ENCODE peak calls at places on chromosomes 16 and 17, in five cellular contexts. R, H, K, B and X are unnamed samples. For H3K36me3, the result is how much of the 10 kb centered on the place peaks cover.

GRCh38 chr16:17887963-17888362 is 417.2 kb upstream of the XYLT1 start:
- DNase-seq in R (no peak), H (no peak), K (no peak), B (no peak), X (no peak)

GRCh38 chr16:88533945-88534641 is 36.1 kb upstream of the ZC3H18 start:
- DNase-seq in R (peak), H (peak), K (peak), B (peak), X (no peak)

GRCh38 chr17:7440113-7440822 is 956 bp downstream of the FGF11 start:
- DNase-seq in R (peak), H (peak), K (no peak), B (peak), X (peak)

GRCh38 chr17:12522743-12523181 is 142.9 kb upstream of the MYOCD start:
- DNase-seq in R (peak), H (no peak), K (no peak), B (no peak), X (peak)

GRCh38 chr16:8885674-8886592 is 3.8 kb downstream of the LITAFD start:
- DNase-seq in R (peak), H (peak), K (no peak), B (peak), X (no peak)

GRCh38 chr17:62093188-62094155 is 28.4 kb upstream of the MED13 start:
- DNase-seq in R (peak), H (no peak), K (no peak), B (no peak), X (peak)

GRCh38 chr17:56319531-56319930 is 166.3 kb downstream of the ANKFN1 start:
- DNase-seq in R (peak), H (no peak), K (no peak), B (no peak), X (no peak)

GRCh38 chr17:15348030-15348429 is 6.6 kb upstream of the TEKT3 start:
- DNase-seq in R (peak), H (no peak), K (no peak), B (no peak), X (no peak)

GRCh38 chr16:56961851-56962281 is at the start of gene CETP:
- DNase-seq in R (no peak), H (no peak), K (no peak), B (no peak), X (no peak)

GRCh38 chr17:46270032-46270431 is 24.9 kb upstream of the LRRC37A start:
- DNase-seq in R (no peak), H (no peak), K (no peak), B (no peak), X (no peak)

GRCh38 chr17:29565643-29566472 is 979 bp downstream of the ABHD15 start:
- DNase-seq in R (no peak), H (peak), K (peak), B (peak), X (peak)

GRCh38 chr16:88066680-88067529 is 115.7 kb downstream of the BANP start:
- DNase-seq in R (no peak), H (peak), K (no peak), B (no peak), X (peak)

DNA sequence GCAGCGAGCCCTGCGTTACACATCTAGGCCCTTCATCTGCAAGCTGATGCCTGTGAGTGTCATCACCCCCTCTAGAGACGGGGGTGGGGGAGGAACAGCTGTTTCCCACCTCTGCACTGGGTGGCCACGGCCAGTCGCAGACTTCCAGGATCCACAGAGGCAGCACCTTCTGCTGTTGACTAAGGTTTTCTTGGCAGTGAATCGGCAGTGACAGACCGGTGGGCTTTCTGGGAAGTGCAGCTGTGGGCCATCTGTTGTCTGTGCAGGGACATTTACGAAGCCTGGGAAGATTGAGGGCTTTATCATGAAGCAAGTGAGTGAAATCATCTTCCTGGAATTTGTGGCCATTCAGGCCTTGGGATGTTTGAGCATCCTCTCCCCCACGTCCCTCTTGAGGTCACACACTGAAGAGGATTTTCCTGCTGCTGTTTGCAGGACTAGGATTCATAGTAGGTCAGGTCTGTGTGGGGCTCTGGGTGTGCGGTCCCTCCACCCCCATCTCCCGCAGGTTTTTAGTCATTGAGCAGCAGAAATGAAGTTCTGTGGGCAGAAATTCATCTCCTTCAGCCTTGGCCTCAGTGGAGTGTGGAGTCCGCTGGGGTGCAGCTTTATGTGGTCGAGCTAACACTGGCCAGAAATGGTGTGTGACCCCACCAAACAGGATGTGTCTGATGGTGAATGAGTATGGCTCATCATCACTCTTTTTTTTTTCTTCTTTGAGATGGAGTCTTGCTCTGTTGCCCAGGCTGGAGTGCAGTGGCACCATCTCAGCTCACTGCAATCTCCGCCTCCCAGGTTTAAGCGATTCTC is 12.0 kb downstream of the PGS1 start:
- DNase-seq in R (peak), H (no peak), K (no peak), B (peak), X (no peak)
- H3K4me3 ChIP-seq in R (peak), H (no peak), K (no peak), B (no peak), X (no peak)

GRCh38 chr17:48261297-48261880 is 153.8 kb downstream of the SNX11 start:
- DNase-seq in R (peak), H (no peak), K (no peak), B (no peak), X (no peak)

GRCh38 chr17:48262982-48263586 is 155.5 kb downstream of the SNX11 start:
- DNase-seq in R (peak), H (no peak), K (no peak), B (no peak), X (no peak)

GRCh38 chr17:48258317-48258716 is 150.8 kb downstream of the SNX11 start:
- DNase-seq in R (no peak), H (no peak), K (no peak), B (no peak), X (no peak)

GRCh38 chr17:48254896-48255295 is 147.3 kb downstream of the SNX11 start:
- DNase-seq in R (no peak), H (no peak), K (no peak), B (no peak), X (no peak)

GRCh38 chr17:48259710-48260291 is 152.2 kb downstream of the SNX11 start:
- DNase-seq in R (peak), H (no peak), K (no peak), B (no peak), X (no peak)
- TF ChIP-seq CTCF in R (peak), H (peak), K (peak), B (peak), X (peak)

DNA sequence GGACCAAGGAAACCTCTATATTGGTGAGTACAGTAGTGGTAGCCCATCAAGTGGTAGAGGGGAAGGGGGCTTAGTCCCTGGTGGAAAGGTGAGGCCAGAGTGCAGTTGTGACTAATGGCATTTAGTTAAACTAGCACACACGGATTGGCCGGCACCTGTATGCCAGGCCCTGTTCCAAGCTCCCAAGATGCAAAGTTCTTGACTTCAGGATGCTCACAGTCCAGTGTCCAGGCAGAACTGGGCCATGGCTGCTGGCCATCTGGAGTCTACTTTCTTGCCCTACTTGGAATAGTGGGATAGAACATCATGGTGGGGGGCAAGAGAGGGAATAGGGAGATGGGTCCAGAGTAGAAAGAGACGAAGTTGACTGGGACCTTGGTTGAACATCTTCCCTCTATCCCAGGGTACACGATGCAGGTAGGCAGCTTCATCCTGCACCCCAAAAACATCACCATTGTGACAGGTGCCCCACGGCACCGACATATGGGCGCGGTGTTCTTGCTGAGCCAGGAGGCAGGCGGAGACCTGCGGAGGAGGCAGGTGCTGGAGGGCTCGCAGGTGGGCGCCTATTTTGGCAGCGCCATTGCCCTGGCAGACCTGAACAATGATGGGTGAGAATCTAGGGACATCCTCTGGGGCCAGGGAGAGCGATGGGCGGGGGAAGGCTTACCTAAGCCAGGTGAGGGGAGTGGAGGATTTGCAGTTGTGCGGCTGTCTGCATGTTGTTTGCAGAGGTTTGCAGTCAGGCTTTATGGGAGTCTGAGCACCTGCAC is 15.2 kb downstream of the ITGA3 start:
- DNase-seq in R (no peak), H (no peak), K (no peak), B (no peak), X (no peak)
- H3K36me3 ChIP-seq in R (under half), H (half or more), K (under half), B (under half), X (half or more)

GRCh38 chr16:67393111-67393789 is at the start of gene TPPP3:
- DNase-seq in R (peak), H (peak), K (no peak), B (peak), X (no peak)
- H3K4me3 ChIP-seq in R (peak), H (peak), K (peak), B (peak), X (peak)

GRCh38 chr16:27355610-27356009 is 41.8 kb downstream of the IL4R start:
- DNase-seq in R (peak), H (peak), K (peak), B (peak), X (no peak)
- TF ChIP-seq CTCF in R (peak), H (peak), K (peak), B (no peak), X (peak)

GRCh38 chr17:32335647-32336046 is 6.3 kb downstream of the C17orf75 start:
- DNase-seq in R (peak), H (no peak), K (no peak), B (no peak), X (no peak)
- H3K36me3 ChIP-seq in R (under half), H (half or more), K (under half), B (under half), X (half or more)

DNA sequence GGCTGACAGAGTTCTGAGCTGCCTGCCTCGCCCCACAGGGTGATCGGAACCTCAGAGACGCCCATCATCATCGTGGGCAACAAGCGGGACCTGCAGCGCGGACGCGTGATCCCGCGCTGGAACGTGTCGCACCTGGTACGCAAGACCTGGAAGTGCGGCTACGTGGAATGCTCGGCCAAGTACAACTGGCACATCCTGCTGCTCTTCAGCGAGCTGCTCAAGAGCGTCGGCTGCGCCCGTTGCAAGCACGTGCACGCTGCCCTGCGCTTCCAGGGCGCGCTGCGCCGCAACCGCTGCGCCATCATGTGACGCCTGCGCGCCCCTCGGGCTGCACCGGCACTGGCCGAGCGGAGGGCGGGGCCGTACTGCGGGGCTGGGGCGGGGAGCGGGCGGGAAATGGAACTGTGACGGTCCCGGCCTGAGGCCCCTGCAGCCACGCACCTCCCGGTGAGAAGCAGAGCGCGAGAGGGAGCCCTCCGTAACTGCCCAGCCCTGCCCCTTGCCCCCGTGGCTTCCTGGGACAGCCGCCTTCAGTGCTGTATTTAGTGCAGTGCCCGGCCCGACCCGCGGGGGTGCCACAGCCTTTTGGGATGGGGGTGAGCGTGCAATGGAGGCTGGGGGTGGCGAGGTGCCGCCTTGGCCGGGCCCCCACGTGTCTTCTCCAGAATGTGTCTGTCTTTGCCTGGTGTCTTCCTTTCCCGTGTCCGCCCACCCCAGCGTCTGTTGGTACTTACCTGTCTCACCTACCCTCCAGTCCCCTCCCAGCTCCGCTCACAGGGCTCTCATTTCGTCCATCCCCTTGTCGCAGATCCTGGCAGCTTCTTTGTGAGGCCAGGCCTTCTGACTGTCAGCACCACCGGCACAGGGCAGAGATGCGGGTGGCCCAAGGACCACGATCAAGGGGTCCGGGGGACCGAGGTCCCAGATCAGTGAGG is 9.8 kb downstream of the RASL10B start:
- DNase-seq in R (no peak), H (no peak), K (no peak), B (no peak), X (no peak)
- H3K4me3 ChIP-seq in R (no peak), H (peak), K (no peak), B (peak), X (no peak)

GRCh38 chr17:79923974-79924638 is 84.9 kb upstream of the CBX4 start:
- DNase-seq in R (no peak), H (no peak), K (peak), B (no peak), X (no peak)
- TF ChIP-seq CTCF in R (peak), H (peak), K (peak), B (no peak), X (no peak)

GRCh38 chr17:59145571-59146096 is 9.4 kb downstream of the SKA2 start:
- DNase-seq in R (no peak), H (no peak), K (no peak), B (no peak), X (no peak)

GRCh38 chr17:59139939-59140338 is 15.0 kb downstream of the SKA2 start:
- DNase-seq in R (no peak), H (no peak), K (no peak), B (no peak), X (no peak)

DNA sequence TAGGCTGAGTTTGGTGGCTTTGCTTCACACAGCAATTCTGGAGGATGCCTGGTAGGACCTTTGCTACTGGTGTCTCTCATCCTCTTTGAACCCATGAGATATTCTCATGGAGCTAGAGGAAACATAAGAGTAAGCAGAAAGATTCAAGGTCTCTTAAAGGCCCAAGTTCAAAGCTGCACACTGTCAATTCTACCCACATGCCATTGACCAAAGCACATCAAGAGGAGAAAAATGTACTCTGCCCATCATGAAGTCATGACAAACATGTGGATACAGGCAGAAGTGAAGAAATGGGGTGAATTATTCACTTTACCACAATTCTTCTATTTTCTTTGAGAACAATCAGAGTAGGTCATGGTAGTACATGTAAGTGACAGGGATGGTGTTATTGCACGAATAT is 13.1 kb downstream of the SKA2 start:
- DNase-seq in R (no peak), H (no peak), K (no peak), B (no peak), X (no peak)
- H3K36me3 ChIP-seq in R (under half), H (under half), K (under half), B (under half), X (under half)